ENCODE peak calls at places on chromosome 1, in nine cellular contexts. One of them, this sample, is unnamed.

GRCh38 chr1:19467199-19468187 is 17.8 kb downstream of the CAPZB start:
- DNase-seq in psoas muscle: no peak
- DNase-seq in OCI-LY7: no peak
- DNase-seq in mucosa of descending colon: peak; percentile 55
- DNase-seq in lower lobe of right lung: no peak
- DNase-seq in AG04450: no peak
- DNase-seq in A549: no peak
- DNase-seq in prostate gland: no peak
- DNase-seq in esophagus muscularis mucosa: no peak
- DNase-seq in this sample: no peak

GRCh38 chr1:42506576-42506975 is 43.5 kb downstream of the CCDC30 start:
- DNase-seq in prostate gland: no peak
- DNase-seq in A549: no peak
- DNase-seq in lower lobe of right lung: no peak
- DNase-seq in OCI-LY7: no peak
- DNase-seq in esophagus muscularis mucosa: no peak
- DNase-seq in mucosa of descending colon: no peak
- DNase-seq in psoas muscle: no peak
- DNase-seq in AG04450: no peak
- DNase-seq in this sample: no peak

GRCh38 chr1:204445860-204446412 is 34.3 kb upstream of the PPP1R15B start:
- DNase-seq in AG04450: no peak
- DNase-seq in OCI-LY7: peak; percentile 71
- DNase-seq in esophagus muscularis mucosa: no peak
- DNase-seq in psoas muscle: no peak
- DNase-seq in A549: peak; percentile 68
- DNase-seq in lower lobe of right lung: no peak
- DNase-seq in prostate gland: no peak
- DNase-seq in mucosa of descending colon: peak; percentile 82
- DNase-seq in this sample: no peak

GRCh38 chr1:67735806-67736627 is 51.0 kb downstream of the GADD45A start:
- DNase-seq in OCI-LY7: peak; percentile 93
- DNase-seq in mucosa of descending colon: peak; percentile 81
- DNase-seq in esophagus muscularis mucosa: peak; percentile 93
- DNase-seq in prostate gland: peak; percentile 39
- DNase-seq in psoas muscle: peak; percentile 74
- DNase-seq in AG04450: peak; percentile 78
- DNase-seq in A549: peak; percentile 67
- DNase-seq in lower lobe of right lung: peak; percentile 55
- DNase-seq in this sample: peak; percentile 73

GRCh38 chr1:118661769-118662320 is 326.3 kb downstream of the TBX15 start:
- DNase-seq in mucosa of descending colon: no peak
- DNase-seq in prostate gland: no peak
- DNase-seq in esophagus muscularis mucosa: no peak
- DNase-seq in psoas muscle: no peak
- DNase-seq in AG04450: no peak
- DNase-seq in OCI-LY7: no peak
- DNase-seq in lower lobe of right lung: no peak
- DNase-seq in A549: no peak
- DNase-seq in this sample: no peak

GRCh38 chr1:41530411-41530810 is 45.9 kb upstream of the EDN2 start:
- DNase-seq in A549: no peak
- DNase-seq in AG04450: no peak
- DNase-seq in psoas muscle: no peak
- DNase-seq in prostate gland: no peak
- DNase-seq in esophagus muscularis mucosa: no peak
- DNase-seq in lower lobe of right lung: peak; percentile 20
- DNase-seq in OCI-LY7: no peak
- DNase-seq in mucosa of descending colon: no peak
- DNase-seq in this sample: no peak

GRCh38 chr1:240765732-240766363 is 153.9 kb upstream of the GREM2 start:
- DNase-seq in lower lobe of right lung: no peak
- DNase-seq in A549: peak; percentile 12
- DNase-seq in AG04450: peak; percentile 68
- DNase-seq in mucosa of descending colon: no peak
- DNase-seq in OCI-LY7: no peak
- DNase-seq in prostate gland: no peak
- DNase-seq in psoas muscle: no peak
- DNase-seq in esophagus muscularis mucosa: no peak
- DNase-seq in this sample: peak; percentile 64

GRCh38 chr1:32998997-32999396 is 34.4 kb upstream of the RNF19B start:
- DNase-seq in psoas muscle: peak; percentile 37
- DNase-seq in AG04450: no peak
- DNase-seq in OCI-LY7: no peak
- DNase-seq in lower lobe of right lung: no peak
- DNase-seq in A549: no peak
- DNase-seq in mucosa of descending colon: no peak
- DNase-seq in prostate gland: no peak
- DNase-seq in esophagus muscularis mucosa: no peak
- DNase-seq in this sample: no peak

GRCh38 chr1:116268211-116268610 is 104.8 kb upstream of the ATP1A1 start:
- DNase-seq in OCI-LY7: no peak
- DNase-seq in lower lobe of right lung: peak; percentile 62
- DNase-seq in esophagus muscularis mucosa: no peak
- DNase-seq in AG04450: no peak
- DNase-seq in A549: peak; percentile 53
- DNase-seq in mucosa of descending colon: peak; percentile 67
- DNase-seq in psoas muscle: peak; percentile 48
- DNase-seq in prostate gland: peak; percentile 80
- DNase-seq in this sample: no peak

GRCh38 chr1:200966934-200967333 is 56.6 kb downstream of the KIF21B start:
- DNase-seq in psoas muscle: no peak
- DNase-seq in mucosa of descending colon: no peak
- DNase-seq in OCI-LY7: no peak
- DNase-seq in AG04450: no peak
- DNase-seq in prostate gland: no peak
- DNase-seq in A549: no peak
- DNase-seq in esophagus muscularis mucosa: no peak
- DNase-seq in lower lobe of right lung: no peak
- DNase-seq in this sample: no peak

GRCh38 chr1:9417695-9418094 is 121.6 kb upstream of the SLC25A33 start:
- DNase-seq in psoas muscle: no peak
- DNase-seq in esophagus muscularis mucosa: no peak
- DNase-seq in A549: no peak
- DNase-seq in OCI-LY7: peak; percentile 58
- DNase-seq in mucosa of descending colon: no peak
- DNase-seq in AG04450: no peak
- DNase-seq in lower lobe of right lung: no peak
- DNase-seq in prostate gland: no peak
- DNase-seq in this sample: no peak

GRCh38 chr1:77975907-77976306 is 3.0 kb downstream of the FUBP1 start:
- DNase-seq in esophagus muscularis mucosa: no peak
- DNase-seq in mucosa of descending colon: no peak
- DNase-seq in OCI-LY7: no peak
- DNase-seq in A549: no peak
- DNase-seq in lower lobe of right lung: no peak
- DNase-seq in psoas muscle: no peak
- DNase-seq in AG04450: no peak
- DNase-seq in prostate gland: no peak
- DNase-seq in this sample: no peak

GRCh38 chr1:89254658-89255287 is 17.9 kb downstream of the GBP5 start:
- DNase-seq in psoas muscle: no peak
- DNase-seq in esophagus muscularis mucosa: no peak
- DNase-seq in OCI-LY7: no peak
- DNase-seq in A549: no peak
- DNase-seq in AG04450: no peak
- DNase-seq in prostate gland: no peak
- DNase-seq in lower lobe of right lung: no peak
- DNase-seq in mucosa of descending colon: no peak
- DNase-seq in this sample: no peak

GRCh38 chr1:196535727-196536126 is 72.5 kb downstream of the KCNT2 start:
- DNase-seq in OCI-LY7: peak; percentile 77
- DNase-seq in prostate gland: no peak
- DNase-seq in esophagus muscularis mucosa: no peak
- DNase-seq in AG04450: no peak
- DNase-seq in psoas muscle: no peak
- DNase-seq in mucosa of descending colon: no peak
- DNase-seq in lower lobe of right lung: no peak
- DNase-seq in A549: peak; percentile 65
- DNase-seq in this sample: no peak

GRCh38 chr1:84000954-84001495 is 2.1 kb upstream of the TTLL7 start:
- DNase-seq in AG04450: no peak
- DNase-seq in lower lobe of right lung: no peak
- DNase-seq in esophagus muscularis mucosa: no peak
- DNase-seq in psoas muscle: no peak
- DNase-seq in prostate gland: no peak
- DNase-seq in OCI-LY7: no peak
- DNase-seq in mucosa of descending colon: no peak
- DNase-seq in A549: no peak
- DNase-seq in this sample: no peak
- H3K4me3 ChIP-seq in AG04450: no peak overlapping the region
- H3K4me3 ChIP-seq in lower lobe of right lung: no peak overlapping the region
- H3K4me3 ChIP-seq in esophagus muscularis mucosa: no peak overlapping the region
- H3K4me3 ChIP-seq in psoas muscle: no peak overlapping the region
- H3K4me3 ChIP-seq in prostate gland: no peak overlapping the region
- H3K4me3 ChIP-seq in OCI-LY7: no peak overlapping the region
- H3K4me3 ChIP-seq in mucosa of descending colon: no peak overlapping the region
- H3K4me3 ChIP-seq in A549: no peak overlapping the region
- H3K4me3 ChIP-seq in this sample: no peak overlapping the region

GRCh38 chr1:16913866-16914662 is 7.7 kb upstream of the CROCC start:
- DNase-seq in OCI-LY7: peak; percentile 93
- DNase-seq in AG04450: peak; percentile 89
- DNase-seq in psoas muscle: peak; percentile 95
- DNase-seq in A549: peak; percentile 89
- DNase-seq in prostate gland: peak; percentile 96
- DNase-seq in lower lobe of right lung: peak; percentile 94
- DNase-seq in mucosa of descending colon: peak; percentile 99
- DNase-seq in esophagus muscularis mucosa: peak; percentile 98
- DNase-seq in this sample: peak; percentile 87
- TF ChIP-seq CTCF in OCI-LY7: peak; percentile 22
- TF ChIP-seq CTCF in AG04450: no peak
- TF ChIP-seq CTCF in psoas muscle: no peak
- TF ChIP-seq CTCF in A549: no peak
- TF ChIP-seq CTCF in prostate gland: peak; percentile 38
- TF ChIP-seq CTCF in lower lobe of right lung: no peak
- TF ChIP-seq CTCF in mucosa of descending colon: no peak
- TF ChIP-seq CTCF in esophagus muscularis mucosa: no peak
- TF ChIP-seq CTCF in this sample: no peak

DNA sequence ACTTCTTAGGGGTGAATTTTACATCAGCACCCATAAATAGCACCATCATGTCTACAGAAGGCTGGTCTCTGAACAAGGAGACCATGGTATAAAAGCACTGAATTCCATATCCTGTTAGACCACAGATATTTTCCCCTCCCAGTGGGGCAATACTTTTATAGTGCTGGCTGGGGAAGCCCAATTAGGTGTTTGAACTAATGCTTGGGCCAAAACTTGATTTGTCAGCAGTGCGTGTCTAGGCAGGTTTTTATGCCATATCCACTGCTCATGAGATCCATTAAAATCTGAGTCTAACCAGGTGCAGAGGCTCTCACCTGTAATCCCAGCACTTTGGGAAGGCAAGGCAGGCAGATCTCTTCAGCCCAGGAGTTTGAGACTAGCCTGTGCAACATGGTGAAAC is 623.0 kb downstream of the NPHP4 start:
- DNase-seq in AG04450: no peak
- DNase-seq in mucosa of descending colon: no peak
- DNase-seq in esophagus muscularis mucosa: no peak
- DNase-seq in lower lobe of right lung: no peak
- DNase-seq in A549: no peak
- DNase-seq in prostate gland: peak; percentile 52
- DNase-seq in OCI-LY7: no peak
- DNase-seq in psoas muscle: no peak
- DNase-seq in this sample: no peak
- H3K4me3 ChIP-seq in AG04450: no peak overlapping the region
- H3K4me3 ChIP-seq in mucosa of descending colon: no peak overlapping the region
- H3K4me3 ChIP-seq in esophagus muscularis mucosa: no peak overlapping the region
- H3K4me3 ChIP-seq in lower lobe of right lung: no peak overlapping the region
- H3K4me3 ChIP-seq in A549: no peak overlapping the region
- H3K4me3 ChIP-seq in prostate gland: no peak overlapping the region
- H3K4me3 ChIP-seq in OCI-LY7: no peak overlapping the region
- H3K4me3 ChIP-seq in psoas muscle: no peak overlapping the region
- H3K4me3 ChIP-seq in this sample: no peak overlapping the region

DNA sequence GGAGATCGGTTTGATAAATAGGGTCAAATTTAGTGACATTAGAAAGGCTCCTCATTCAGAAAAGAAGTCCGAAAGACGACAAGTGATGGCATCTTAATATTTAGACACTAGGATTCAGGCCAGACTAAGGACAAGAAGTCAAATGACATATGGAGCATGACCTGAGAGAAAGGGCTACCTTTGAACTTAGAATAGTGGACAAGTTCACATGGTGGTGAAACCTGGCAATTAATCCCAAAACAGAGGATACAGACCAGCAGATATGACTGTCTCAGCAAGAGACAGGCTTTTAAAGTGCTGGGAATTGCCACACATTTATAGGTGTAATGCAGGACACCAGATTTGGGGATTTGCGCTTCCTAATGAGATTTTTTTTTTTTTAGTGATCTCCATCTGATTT is 145.2 kb downstream of the ZP4 start:
- DNase-seq in OCI-LY7: no peak
- DNase-seq in mucosa of descending colon: no peak
- DNase-seq in lower lobe of right lung: no peak
- DNase-seq in psoas muscle: no peak
- DNase-seq in AG04450: no peak
- DNase-seq in esophagus muscularis mucosa: no peak
- DNase-seq in A549: no peak
- DNase-seq in prostate gland: no peak
- DNase-seq in this sample: no peak
- TF ChIP-seq CTCF in OCI-LY7: no peak
- TF ChIP-seq CTCF in mucosa of descending colon: no peak
- TF ChIP-seq CTCF in lower lobe of right lung: no peak
- TF ChIP-seq CTCF in psoas muscle: no peak
- TF ChIP-seq CTCF in AG04450: no peak
- TF ChIP-seq CTCF in esophagus muscularis mucosa: no peak
- TF ChIP-seq CTCF in A549: no peak
- TF ChIP-seq CTCF in prostate gland: no peak
- TF ChIP-seq CTCF in this sample: no peak

DNA sequence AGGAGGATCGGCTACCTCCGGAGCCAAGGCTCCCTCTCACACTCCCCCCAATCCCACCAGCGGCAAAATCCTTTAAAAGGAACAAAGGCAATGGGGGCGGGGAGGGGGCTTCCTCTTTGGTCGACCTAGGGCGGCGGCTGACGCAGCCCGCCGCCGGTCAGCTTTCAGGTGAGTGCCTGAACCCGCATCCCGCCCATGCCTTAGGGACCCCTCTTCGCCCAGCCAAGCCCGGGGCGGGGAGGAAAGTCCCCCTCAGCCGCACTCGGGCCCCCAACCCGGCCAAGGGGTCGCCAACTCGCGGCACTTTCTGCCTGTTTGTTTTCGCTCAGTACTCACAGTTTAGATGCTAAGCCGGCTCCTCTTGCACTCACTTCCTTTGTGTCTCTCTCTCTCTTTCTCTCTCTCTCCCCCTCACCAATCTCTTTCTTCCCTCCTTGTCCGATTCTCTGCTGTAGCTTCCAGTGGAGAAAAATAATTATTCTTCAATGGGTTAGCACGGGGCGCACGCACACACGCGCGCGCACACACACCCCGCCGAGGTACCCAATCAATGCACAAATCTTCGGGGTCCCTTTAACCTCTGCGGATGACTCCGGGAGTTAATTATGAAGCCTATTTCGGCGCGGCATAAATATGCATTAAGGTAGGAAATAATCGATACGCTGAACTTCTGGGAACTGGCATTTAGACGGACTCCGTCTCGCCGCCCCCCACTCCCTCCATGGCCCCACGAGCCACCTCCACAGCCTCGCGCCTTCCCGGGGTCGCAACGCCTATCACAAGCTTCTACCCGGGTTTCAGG is at the start of gene BLACAT1:
- DNase-seq in mucosa of descending colon: no peak
- DNase-seq in esophagus muscularis mucosa: no peak
- DNase-seq in prostate gland: no peak
- DNase-seq in AG04450: no peak
- DNase-seq in OCI-LY7: no peak
- DNase-seq in A549: no peak
- DNase-seq in lower lobe of right lung: no peak
- DNase-seq in psoas muscle: no peak
- DNase-seq in this sample: no peak
- H3K4me3 ChIP-seq in mucosa of descending colon: no peak within 1 kb of the TSS
- H3K4me3 ChIP-seq in esophagus muscularis mucosa: peak within 1 kb of the TSS; percentile 47
- H3K4me3 ChIP-seq in prostate gland: no peak within 1 kb of the TSS
- H3K4me3 ChIP-seq in AG04450: no peak within 1 kb of the TSS
- H3K4me3 ChIP-seq in OCI-LY7: no peak within 1 kb of the TSS
- H3K4me3 ChIP-seq in A549: peak within 1 kb of the TSS; percentile 45
- H3K4me3 ChIP-seq in lower lobe of right lung: peak within 1 kb of the TSS; percentile 34
- H3K4me3 ChIP-seq in psoas muscle: peak within 1 kb of the TSS; percentile 37
- H3K4me3 ChIP-seq in this sample: peak within 1 kb of the TSS; percentile 8

This sample was measured in retinal pigment epithelial cell.